ENCODE peak calls at places on chromosomes 6 and 20, in four cellular contexts. P is HT1080, Y is GM12864, B is GDM1. C is an unnamed sample.
A peak's percentile ranks its signal among the peaks of the same experiment; 100 is the strongest.

GRCh38 chr20:51027396-51027795 is 4.5 kb upstream of the KCNG1 start:
- DNase-seq in P (no peak), Y (no peak), B (no peak), C (no peak)

GRCh38 chr20:49594143-49594928 is 26.4 kb upstream of the PTGIS start:
- DNase-seq in B (no peak), Y (peak; percentile 21), P (peak; percentile 28), C (peak; percentile 94)

GRCh38 chr6:76790881-76791280 is 672.4 kb downstream of the HTR1B start:
- DNase-seq in B (no peak), Y (no peak), P (no peak), C (peak; percentile 3)

GRCh38 chr20:23622839-23623343 is 14.9 kb downstream of the CST3 start:
- DNase-seq in B (no peak), Y (no peak), P (peak; percentile 94), C (peak; percentile 93)

GRCh38 chr6:34170341-34170740 is 24.5 kb upstream of the GRM4 start:
- DNase-seq in Y (no peak), B (no peak), P (no peak), C (peak; percentile 39)

GRCh38 chr20:42074944-42075343 is 456.8 kb upstream of the CHD6 start:
- DNase-seq in B (no peak), Y (no peak), P (no peak), C (no peak)

GRCh38 chr20:35146299-35146921 is 726 bp downstream of the EDEM2 start:
- DNase-seq in B (no peak), P (no peak), Y (no peak), C (peak; percentile 49)

GRCh38 chr6:47263268-47263667 is 46.4 kb downstream of the TNFRSF21 start:
- DNase-seq in P (no peak), Y (no peak), B (no peak), C (no peak)

GRCh38 chr20:20571068-20571780 is 141.2 kb downstream of the RALGAPA2 start:
- DNase-seq in Y (no peak), P (no peak), B (no peak), C (no peak)

GRCh38 chr20:15818651-15819071 is 754.6 kb downstream of the KIF16B start:
- DNase-seq in P (no peak), Y (no peak), B (no peak), C (no peak)

GRCh38 chr20:54633374-54633773 is 158.0 kb downstream of the DOK5 start:
- DNase-seq in Y (no peak), B (no peak), P (no peak), C (no peak)

GRCh38 chr6:166286831-166287271 is 21.3 kb downstream of the PRR18 start:
- DNase-seq in P (peak; percentile 14), Y (peak; percentile 61), B (no peak), C (no peak)

GRCh38 chr6:148323344-148323743 is 19.3 kb upstream of the SASH1 start:
- DNase-seq in P (peak; percentile 34), B (no peak), Y (no peak), C (peak; percentile 87)

GRCh38 chr6:81683928-81684327 is 68.6 kb downstream of the TENT5A start:
- DNase-seq in P (peak; percentile 2), B (no peak), Y (no peak), C (peak; percentile 15)

GRCh38 chr6:90678049-90678779 is 91.3 kb upstream of the MAP3K7 start:
- DNase-seq in Y (no peak), P (no peak), B (no peak), C (no peak)

GRCh38 chr6:37516076-37516919 is 16.6 kb upstream of the CCDC167 start:
- DNase-seq in Y (no peak), P (no peak), B (peak; percentile 40), C (no peak)

GRCh38 chr20:40563296-40563950 is 125.6 kb downstream of the MAFB start:
- DNase-seq in Y (no peak), P (peak; percentile 72), B (no peak), C (peak; percentile 4)